ENCODE peak calls at places on chromosomes 16 and 17, in seven cellular contexts. G is CD8-positive, alpha-beta memory T cell; Z is CD8-positive, alpha-beta T cell; X is GM06990; T is testis; F is adipocyte; B is sigmoid colon. V is an unnamed sample.

GRCh38 chr17:39921323-39921722 is 2.9 kb upstream of the GSDMB start:
- DNase-seq in G (no peak), Z (no peak), X (peak), T (no peak), F (no peak), B (no peak), V (no peak)

GRCh38 chr17:69406906-69407305 is 7.6 kb upstream of the MAP2K6 start:
- DNase-seq in G (no peak), Z (no peak), X (no peak), T (no peak), F (peak), B (no peak), V (no peak)

GRCh38 chr16:85936761-85937343 is 37.9 kb downstream of the IRF8 start:
- DNase-seq in G (no peak), Z (no peak), X (no peak), T (no peak), F (no peak), B (no peak), V (no peak)

GRCh38 chr17:17621254-17621653 is 29.7 kb upstream of the PEMT start:
- DNase-seq in G (no peak), Z (no peak), X (no peak), T (no peak), F (no peak), B (no peak), V (no peak)

GRCh38 chr17:33381201-33381600 is 88.1 kb upstream of the ASIC2 start:
- DNase-seq in G (no peak), Z (no peak), X (no peak), T (no peak), F (no peak), B (no peak), V (no peak)

GRCh38 chr17:33012522-33013033 is 20.9 kb downstream of the SPACA3 start:
- DNase-seq in G (no peak), Z (no peak), X (no peak), T (no peak), F (peak), B (no peak), V (no peak)

GRCh38 chr17:77186141-77186604 is 45.4 kb downstream of the SEC14L1 start:
- DNase-seq in G (no peak), Z (no peak), X (peak), T (peak), F (no peak), B (no peak), V (no peak)

GRCh38 chr16:74034862-74035261 is 261.8 kb upstream of the PSMD7 start:
- DNase-seq in G (no peak), Z (no peak), X (no peak), T (peak), F (peak), B (no peak), V (peak)

GRCh38 chr17:75909812-75910274 is 5.2 kb upstream of the MRPL38 start:
- DNase-seq in G (no peak), Z (no peak), X (no peak), T (peak), F (peak), B (no peak), V (no peak)

GRCh38 chr17:651596-651995 is 63.0 kb downstream of the VPS53 start:
- DNase-seq in G (no peak), Z (no peak), X (no peak), T (no peak), F (no peak), B (no peak), V (no peak)

GRCh38 chr16:11379420-11379819 is 34.2 kb downstream of the RMI2 start:
- DNase-seq in G (peak), Z (no peak), X (peak), T (no peak), F (no peak), B (peak), V (no peak)

GRCh38 chr17:80295559-80295958 is 34.9 kb downstream of the RNF213 start:
- DNase-seq in G (no peak), Z (no peak), X (no peak), T (no peak), F (no peak), B (no peak), V (no peak)

GRCh38 chr16:58026139-58026704 is 668 bp downstream of the MMP15 start:
- DNase-seq in G (no peak), Z (no peak), X (peak), T (no peak), F (peak), B (peak), V (no peak)

GRCh38 chr17:39195568-39196160 is 1.8 kb downstream of the CACNB1 start:
- DNase-seq in G (peak), Z (no peak), X (no peak), T (no peak), F (no peak), B (no peak), V (no peak)

GRCh38 chr16:21646721-21647561 is 5.5 kb downstream of the IGSF6 start:
- DNase-seq in G (peak), Z (peak), X (peak), T (no peak), F (no peak), B (no peak), V (no peak)

GRCh38 chr17:50139950-50140885 is 10.3 kb upstream of the SAMD14 start:
- DNase-seq in G (peak), Z (peak), X (peak), T (peak), F (peak), B (peak), V (peak)

GRCh38 chr16:87468550-87468949 is 24.3 kb downstream of the ZCCHC14 start:
- DNase-seq in G (no peak), Z (no peak), X (no peak), T (no peak), F (no peak), B (no peak), V (no peak)

GRCh38 chr16:24543949-24544348 is 4.6 kb downstream of the RBBP6 start:
- DNase-seq in G (no peak), Z (no peak), X (no peak), T (no peak), F (no peak), B (no peak), V (no peak)

GRCh38 chr17:29713626-29714025 is 90.9 kb upstream of the CORO6 start:
- DNase-seq in G (no peak), Z (no peak), X (no peak), T (no peak), F (no peak), B (no peak), V (no peak)

GRCh38 chr16:81513204-81514040 is 68.8 kb downstream of the CMIP start:
- DNase-seq in G (no peak), Z (no peak), X (no peak), T (peak), F (peak), B (peak), V (no peak)

GRCh38 chr17:80446645-80447405 is 29.6 kb downstream of the NPTX1 start:
- DNase-seq in G (no peak), Z (no peak), X (no peak), T (no peak), F (peak), B (no peak), V (no peak)

GRCh38 chr17:9244066-9245052 is 223.0 kb downstream of the NTN1 start:
- DNase-seq in G (no peak), Z (no peak), X (no peak), T (no peak), F (peak), B (peak), V (no peak)

GRCh38 chr16:83952940-83953795 is at the start of gene OSGIN1:
- DNase-seq in G (peak), Z (peak), X (peak), T (peak), F (peak), B (peak), V (peak)

GRCh38 chr17:48725005-48725293 is 2.0 kb downstream of the PRAC2 start:
- DNase-seq in G (no peak), Z (no peak), X (no peak), T (no peak), F (peak), B (peak), V (no peak)

GRCh38 chr17:48726182-48726915 is 2.2 kb downstream of the HOXB13 start:
- DNase-seq in G (no peak), Z (no peak), X (no peak), T (no peak), F (no peak), B (peak), V (no peak)

GRCh38 chr17:48726916-48727286 is 1.6 kb downstream of the HOXB13 start:
- DNase-seq in G (no peak), Z (no peak), X (no peak), T (no peak), F (no peak), B (peak), V (no peak)

GRCh38 chr17:48724241-48725004 is 1.4 kb downstream of the PRAC2 start:
- DNase-seq in G (peak), Z (peak), X (peak), T (peak), F (peak), B (peak), V (peak)

DNA sequence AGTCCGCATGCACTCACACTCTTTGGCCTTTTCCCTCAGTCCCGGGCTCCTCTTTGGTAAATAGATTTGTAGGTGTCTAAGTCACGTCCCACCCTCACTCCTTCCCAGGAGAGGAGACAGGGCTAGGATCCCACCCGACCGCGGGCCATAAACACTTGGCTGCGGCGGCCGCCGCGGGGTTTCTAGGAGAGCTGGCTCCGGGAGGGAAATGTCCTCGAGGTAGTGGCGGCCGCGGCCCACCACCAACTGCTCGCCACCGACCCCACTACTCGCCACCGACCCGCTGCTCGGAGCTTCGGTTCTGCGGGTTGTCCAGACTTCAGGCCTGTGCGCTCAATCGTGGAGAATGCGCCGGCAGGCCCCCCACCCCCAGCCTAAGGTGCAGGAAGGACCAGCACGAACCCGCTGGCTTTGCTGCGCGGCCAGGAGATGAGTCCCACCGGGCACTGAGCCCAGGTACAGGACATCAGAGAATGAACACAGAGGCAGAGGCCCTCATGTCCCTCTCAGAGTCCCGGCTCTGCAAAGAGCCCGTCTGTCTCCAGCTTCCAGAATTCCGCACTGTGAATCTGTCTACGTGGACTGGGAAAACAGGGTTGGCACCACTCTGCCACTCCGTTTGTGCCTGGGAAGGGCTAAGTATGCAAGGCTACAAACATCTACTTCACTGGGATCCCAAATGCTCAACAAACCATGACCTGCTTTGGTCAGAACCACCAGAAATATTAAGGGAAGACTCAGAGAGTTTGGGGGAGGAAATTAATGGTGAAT is 2.5 kb downstream of the PRAC2 start:
- DNase-seq in G (no peak), Z (no peak), X (no peak), T (no peak), F (no peak), B (peak), V (no peak)
- H3K4me3 ChIP-seq in G (no peak), Z (no peak), X (no peak), T (no peak), F (peak), B (no peak), V (no peak)

GRCh38 chr16:30068333-30068732 is 2.8 kb downstream of the ALDOA start:
- DNase-seq in G (no peak), Z (no peak), X (no peak), T (no peak), F (no peak), B (no peak), V (no peak)
- H3K4me3 ChIP-seq in G (no peak), Z (no peak), X (no peak), T (no peak), F (peak), B (no peak), V (no peak)

GRCh38 chr16:13110124-13110796 is 208.9 kb downstream of the SHISA9 start:
- DNase-seq in G (no peak), Z (no peak), X (no peak), T (no peak), F (peak), B (peak), V (no peak)
- H3K4me3 ChIP-seq in G (no peak), Z (no peak), X (no peak), T (no peak), F (no peak), B (no peak), V (no peak)

DNA sequence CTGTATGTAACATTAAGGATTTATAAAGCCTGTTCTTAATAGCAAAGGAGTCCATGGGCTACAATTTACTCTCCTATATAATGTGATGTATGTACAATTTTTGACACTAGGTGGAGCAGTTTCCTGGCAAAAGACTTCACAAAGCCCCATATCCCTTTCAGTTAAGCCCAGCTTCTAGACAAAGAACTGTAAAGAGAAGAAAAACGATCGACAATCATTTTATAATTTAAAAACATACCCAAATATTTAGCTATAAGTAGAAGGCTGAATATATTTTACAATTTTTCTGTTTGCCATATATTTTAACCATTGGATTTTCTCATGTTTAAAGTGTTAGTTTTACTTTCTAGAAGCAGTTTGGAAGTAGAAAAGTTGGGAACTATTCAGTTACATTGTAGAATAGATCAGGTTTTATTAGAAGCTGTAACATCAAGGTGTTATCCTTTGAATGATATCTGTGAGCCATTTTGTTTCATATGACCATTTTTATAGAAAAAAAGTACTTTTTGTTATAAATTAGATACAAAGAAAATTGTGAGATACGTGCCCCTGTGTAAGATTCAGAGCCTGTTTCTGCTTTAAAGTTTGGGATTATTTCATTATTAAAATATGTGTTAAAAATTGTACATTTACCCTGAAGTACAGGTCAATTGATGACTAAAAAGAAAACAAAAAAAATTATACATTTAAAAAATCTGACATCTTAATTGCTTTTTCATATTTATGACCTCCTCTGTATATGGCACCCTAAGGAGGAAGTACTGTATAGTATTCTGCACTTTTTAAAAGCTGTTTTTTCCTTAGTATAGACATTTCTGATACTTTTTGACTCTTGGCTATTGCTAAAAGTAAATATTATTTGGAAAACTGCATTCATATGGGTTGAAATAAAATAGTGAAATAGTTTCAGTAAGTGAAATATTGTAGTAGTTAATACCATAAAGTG is 46.3 kb downstream of the VMP1 start:
- DNase-seq in G (no peak), Z (no peak), X (peak), T (no peak), F (peak), B (no peak), V (peak)
- H3K4me3 ChIP-seq in G (no peak), Z (no peak), X (no peak), T (no peak), F (peak), B (peak), V (no peak)

GRCh38 chr17:35345445-35345925 is 27.9 kb downstream of the SLFN11 start:
- DNase-seq in G (no peak), Z (no peak), X (no peak), T (no peak), F (no peak), B (no peak), V (no peak)
- H3K4me3 ChIP-seq in G (peak), Z (peak), X (no peak), T (peak), F (peak), B (peak), V (no peak)

GRCh38 chr16:70653809-70654771 is 7.7 kb downstream of the IL34 start:
- DNase-seq in G (peak), Z (peak), X (no peak), T (peak), F (peak), B (peak), V (peak)
- H3K4me3 ChIP-seq in G (peak), Z (no peak), X (no peak), T (no peak), F (peak), B (peak), V (no peak)

GRCh38 chr16:3084969-3085670 is 14.0 kb downstream of the ZSCAN10 start:
- DNase-seq in G (no peak), Z (no peak), X (no peak), T (no peak), F (no peak), B (no peak), V (no peak)

GRCh38 chr16:3087836-3088235 is 11.3 kb downstream of the ZSCAN10 start:
- DNase-seq in G (no peak), Z (no peak), X (no peak), T (no peak), F (no peak), B (no peak), V (no peak)

GRCh38 chr16:3087243-3087791 is 11.8 kb downstream of the ZSCAN10 start:
- DNase-seq in G (no peak), Z (no peak), X (no peak), T (no peak), F (no peak), B (no peak), V (no peak)

GRCh38 chr16:3085868-3086595 is 13.1 kb downstream of the ZSCAN10 start:
- DNase-seq in G (no peak), Z (no peak), X (no peak), T (no peak), F (no peak), B (no peak), V (no peak)

DNA sequence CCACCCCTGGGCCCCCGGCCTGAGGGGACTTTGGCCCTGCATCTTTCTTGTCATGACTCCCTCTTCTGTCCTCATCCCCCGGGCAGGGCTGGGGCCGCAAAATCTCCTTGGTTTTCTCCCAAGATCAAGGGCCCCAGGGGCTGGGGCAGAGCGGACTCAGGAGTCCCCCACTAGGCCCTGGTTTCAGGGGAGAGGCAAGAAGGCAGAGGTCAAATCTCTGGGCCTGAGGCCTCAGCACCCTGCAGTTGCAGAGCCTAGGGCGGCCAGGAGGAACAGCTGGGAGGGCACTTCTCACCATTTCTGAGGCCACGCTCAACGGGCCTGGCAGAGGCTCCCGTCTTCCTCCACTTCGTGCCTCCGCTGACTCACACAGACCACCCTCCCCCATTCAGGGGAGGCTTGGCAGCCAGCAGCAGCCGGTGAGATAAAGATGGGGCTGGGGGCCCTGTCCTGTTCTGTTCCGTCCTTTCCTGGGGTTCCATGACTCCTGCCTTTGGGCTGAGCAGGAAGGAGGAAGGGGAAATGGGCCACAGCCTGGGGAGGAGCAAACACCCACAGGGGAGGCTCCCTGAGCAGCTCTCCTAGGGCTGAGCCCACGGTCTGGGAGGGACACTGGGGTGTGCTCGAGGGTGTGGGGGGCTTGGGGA is 12.4 kb downstream of the ZSCAN10 start:
- DNase-seq in G (no peak), Z (no peak), X (no peak), T (no peak), F (no peak), B (no peak), V (no peak)
- H3K4me3 ChIP-seq in G (no peak), Z (peak), X (no peak), T (no peak), F (no peak), B (peak), V (no peak)

V was measured in HAP-1.